ENCODE peak calls at places on chromosome 3, in five cellular contexts. One of them, this sample, is unnamed.

GRCh38 chr3:137792633-137793271 is 28.6 kb downstream of the SOX14 start:
- DNase-seq in NT2/D1: no peak
- DNase-seq in HepG2: peak
- DNase-seq in SK-N-SH: peak
- DNase-seq in GM12878: no peak
- DNase-seq in this sample: peak

GRCh38 chr3:28800203-28800602 is 451.6 kb upstream of the AZI2 start:
- DNase-seq in NT2/D1: no peak
- DNase-seq in HepG2: no peak
- DNase-seq in SK-N-SH: no peak
- DNase-seq in GM12878: no peak
- DNase-seq in this sample: no peak

GRCh38 chr3:56136514-56136913 is 331.8 kb downstream of the ERC2 start:
- DNase-seq in NT2/D1: no peak
- DNase-seq in HepG2: no peak
- DNase-seq in SK-N-SH: no peak
- DNase-seq in GM12878: no peak
- DNase-seq in this sample: no peak

GRCh38 chr3:111809196-111809595 is 49.9 kb upstream of the PHLDB2 start:
- DNase-seq in NT2/D1: no peak
- DNase-seq in HepG2: peak
- DNase-seq in SK-N-SH: no peak
- DNase-seq in GM12878: no peak
- DNase-seq in this sample: no peak

GRCh38 chr3:155407331-155407730 is 113.8 kb upstream of the STRIT1 start:
- DNase-seq in NT2/D1: no peak
- DNase-seq in HepG2: no peak
- DNase-seq in SK-N-SH: no peak
- DNase-seq in GM12878: no peak
- DNase-seq in this sample: no peak

GRCh38 chr3:59341441-59341840 is 291.6 kb upstream of the CFAP20DC start:
- DNase-seq in NT2/D1: no peak
- DNase-seq in HepG2: no peak
- DNase-seq in SK-N-SH: no peak
- DNase-seq in GM12878: no peak
- DNase-seq in this sample: no peak

GRCh38 chr3:39317571-39318169 is 11.8 kb upstream of the CCR8 start:
- DNase-seq in NT2/D1: no peak
- DNase-seq in HepG2: peak
- DNase-seq in SK-N-SH: no peak
- DNase-seq in GM12878: no peak
- DNase-seq in this sample: no peak

GRCh38 chr3:176961916-176962315 is 235.4 kb downstream of the TBL1XR1 start:
- DNase-seq in NT2/D1: peak
- DNase-seq in HepG2: no peak
- DNase-seq in SK-N-SH: no peak
- DNase-seq in GM12878: no peak
- DNase-seq in this sample: no peak

GRCh38 chr3:147507638-147508286 is 98.6 kb downstream of the ZIC1 start:
- DNase-seq in NT2/D1: no peak
- DNase-seq in HepG2: no peak
- DNase-seq in SK-N-SH: no peak
- DNase-seq in GM12878: no peak
- DNase-seq in this sample: no peak

GRCh38 chr3:4614927-4615326 is 121.8 kb downstream of the ITPR1 start:
- DNase-seq in NT2/D1: no peak
- DNase-seq in HepG2: no peak
- DNase-seq in SK-N-SH: no peak
- DNase-seq in GM12878: no peak
- DNase-seq in this sample: no peak

GRCh38 chr3:17116007-17116659 is 231.4 kb downstream of the PLCL2 start:
- DNase-seq in NT2/D1: no peak
- DNase-seq in HepG2: no peak
- DNase-seq in SK-N-SH: no peak
- DNase-seq in GM12878: no peak
- DNase-seq in this sample: no peak

GRCh38 chr3:41202834-41203345 is 3.6 kb downstream of the CTNNB1 start:
- DNase-seq in NT2/D1: no peak
- DNase-seq in HepG2: peak
- DNase-seq in SK-N-SH: peak
- DNase-seq in GM12878: no peak
- DNase-seq in this sample: no peak

GRCh38 chr3:71254251-71254650 is 329.3 kb downstream of the FOXP1 start:
- DNase-seq in NT2/D1: no peak
- DNase-seq in HepG2: peak
- DNase-seq in SK-N-SH: no peak
- DNase-seq in GM12878: no peak
- DNase-seq in this sample: no peak

GRCh38 chr3:53978386-53978785 is 86.7 kb upstream of the SELENOK start:
- DNase-seq in NT2/D1: no peak
- DNase-seq in HepG2: no peak
- DNase-seq in SK-N-SH: no peak
- DNase-seq in GM12878: no peak
- DNase-seq in this sample: no peak

GRCh38 chr3:13171704-13172643 is 98.7 kb upstream of the IQSEC1 start:
- DNase-seq in NT2/D1: no peak
- DNase-seq in HepG2: no peak
- DNase-seq in SK-N-SH: no peak
- DNase-seq in GM12878: no peak
- DNase-seq in this sample: no peak

GRCh38 chr3:105812194-105812586 is 56.6 kb downstream of the CBLB start:
- DNase-seq in NT2/D1: no peak
- DNase-seq in HepG2: no peak
- DNase-seq in SK-N-SH: no peak
- DNase-seq in GM12878: no peak
- DNase-seq in this sample: no peak

GRCh38 chr3:173275740-173276139 is 121.8 kb upstream of the NLGN1 start:
- DNase-seq in NT2/D1: peak
- DNase-seq in HepG2: peak
- DNase-seq in SK-N-SH: no peak
- DNase-seq in GM12878: no peak
- DNase-seq in this sample: peak

GRCh38 chr3:180246688-180247195 is 210.0 kb upstream of the PEX5L start:
- DNase-seq in NT2/D1: no peak
- DNase-seq in HepG2: no peak
- DNase-seq in SK-N-SH: no peak
- DNase-seq in GM12878: no peak
- DNase-seq in this sample: no peak

GRCh38 chr3:113166719-113167492 is 44.5 kb upstream of the BOC start:
- DNase-seq in NT2/D1: no peak
- DNase-seq in HepG2: no peak
- DNase-seq in SK-N-SH: peak
- DNase-seq in GM12878: no peak
- DNase-seq in this sample: no peak

GRCh38 chr3:37183976-37184375 is 9.6 kb upstream of the LRRFIP2 start:
- DNase-seq in NT2/D1: no peak
- DNase-seq in HepG2: no peak
- DNase-seq in SK-N-SH: no peak
- DNase-seq in GM12878: no peak
- DNase-seq in this sample: no peak

GRCh38 chr3:98980915-98981596 is 79.6 kb upstream of the DCBLD2 start:
- DNase-seq in NT2/D1: no peak
- DNase-seq in HepG2: no peak
- DNase-seq in SK-N-SH: no peak
- DNase-seq in GM12878: peak
- DNase-seq in this sample: peak

GRCh38 chr3:197533396-197534347 is 22.1 kb downstream of the BDH1 start:
- DNase-seq in NT2/D1: no peak
- DNase-seq in HepG2: no peak
- DNase-seq in SK-N-SH: no peak
- DNase-seq in GM12878: no peak
- DNase-seq in this sample: no peak
- TF ChIP-seq YY1 in NT2/D1: no peak
- TF ChIP-seq YY1 in HepG2: no peak
- TF ChIP-seq YY1 in SK-N-SH: no peak
- TF ChIP-seq YY1 in GM12878: no peak
- TF ChIP-seq YY1 in this sample: no peak

DNA sequence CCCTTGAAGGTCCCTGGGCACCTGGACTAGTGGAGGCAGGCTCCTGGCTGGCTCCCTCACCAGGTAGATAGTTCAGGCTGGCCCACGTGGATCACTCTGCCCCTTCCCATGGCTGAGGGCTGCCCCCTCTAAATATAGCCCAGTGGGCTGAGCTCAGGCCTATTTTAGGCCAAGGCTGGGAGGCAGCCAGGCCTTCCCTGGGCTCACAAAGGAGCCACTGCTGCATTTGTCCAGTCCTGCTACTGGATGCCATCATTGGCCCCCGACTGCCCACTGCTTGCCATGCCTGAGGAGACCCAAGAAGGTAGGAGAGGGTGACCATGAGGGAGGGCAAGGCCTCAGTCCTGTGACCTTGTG is at the start of gene LSMEM2:
- DNase-seq in NT2/D1: no peak
- DNase-seq in HepG2: no peak
- DNase-seq in SK-N-SH: no peak
- DNase-seq in GM12878: no peak
- DNase-seq in this sample: no peak
- TF ChIP-seq YY1 in NT2/D1: no peak
- TF ChIP-seq YY1 in HepG2: no peak
- TF ChIP-seq YY1 in SK-N-SH: no peak
- TF ChIP-seq YY1 in GM12878: no peak
- TF ChIP-seq YY1 in this sample: no peak

DNA sequence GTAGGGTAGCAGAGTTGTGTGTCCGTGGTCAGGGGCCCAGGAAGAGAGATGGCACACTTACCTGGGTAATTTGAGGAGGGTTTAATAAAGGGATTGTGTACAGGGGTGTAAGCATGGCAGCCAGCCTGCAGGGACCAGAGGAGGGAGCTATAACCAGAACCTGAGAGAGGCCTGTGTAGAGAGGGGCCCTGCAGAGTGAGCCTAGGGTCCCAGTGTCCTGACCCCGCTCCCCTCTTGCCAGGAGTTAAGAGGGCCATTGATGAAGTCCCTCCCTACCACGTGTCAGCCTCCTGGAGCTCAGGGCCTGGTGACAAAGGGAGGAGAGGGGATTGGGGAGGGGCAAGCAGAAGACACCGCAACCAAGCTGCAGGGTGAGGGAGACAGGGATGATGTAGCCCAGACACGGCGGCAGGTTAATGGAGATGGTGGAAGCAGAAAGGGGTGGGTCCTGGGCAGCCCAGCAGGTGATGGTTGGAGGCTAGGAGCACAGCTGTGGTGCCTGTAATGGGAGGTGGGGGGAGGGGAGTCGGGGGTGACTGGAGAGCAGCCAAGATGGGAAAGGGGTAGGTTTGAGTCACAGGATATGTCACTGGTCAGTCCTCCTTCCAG is 165.4 kb upstream of the TOPAZ1 start:
- DNase-seq in NT2/D1: no peak
- DNase-seq in HepG2: no peak
- DNase-seq in SK-N-SH: no peak
- DNase-seq in GM12878: no peak
- DNase-seq in this sample: no peak
- TF ChIP-seq YY1 in NT2/D1: no peak
- TF ChIP-seq YY1 in HepG2: no peak
- TF ChIP-seq YY1 in SK-N-SH: no peak
- TF ChIP-seq YY1 in GM12878: no peak
- TF ChIP-seq YY1 in this sample: no peak

GRCh38 chr3:126399348-126399730 is 4.6 kb downstream of the CFAP100 start:
- DNase-seq in NT2/D1: no peak
- DNase-seq in HepG2: no peak
- DNase-seq in SK-N-SH: no peak
- DNase-seq in GM12878: peak
- DNase-seq in this sample: no peak
- TF ChIP-seq YY1 in NT2/D1: no peak
- TF ChIP-seq YY1 in HepG2: no peak
- TF ChIP-seq YY1 in SK-N-SH: no peak
- TF ChIP-seq YY1 in GM12878: no peak
- TF ChIP-seq YY1 in this sample: no peak

GRCh38 chr3:8663177-8664061 is 18.8 kb upstream of the SSUH2 start:
- DNase-seq in NT2/D1: peak
- DNase-seq in HepG2: peak
- DNase-seq in SK-N-SH: peak
- DNase-seq in GM12878: peak
- DNase-seq in this sample: peak
- TF ChIP-seq YY1 in NT2/D1: no peak
- TF ChIP-seq YY1 in HepG2: no peak
- TF ChIP-seq YY1 in SK-N-SH: no peak
- TF ChIP-seq YY1 in GM12878: peak
- TF ChIP-seq YY1 in this sample: no peak

DNA sequence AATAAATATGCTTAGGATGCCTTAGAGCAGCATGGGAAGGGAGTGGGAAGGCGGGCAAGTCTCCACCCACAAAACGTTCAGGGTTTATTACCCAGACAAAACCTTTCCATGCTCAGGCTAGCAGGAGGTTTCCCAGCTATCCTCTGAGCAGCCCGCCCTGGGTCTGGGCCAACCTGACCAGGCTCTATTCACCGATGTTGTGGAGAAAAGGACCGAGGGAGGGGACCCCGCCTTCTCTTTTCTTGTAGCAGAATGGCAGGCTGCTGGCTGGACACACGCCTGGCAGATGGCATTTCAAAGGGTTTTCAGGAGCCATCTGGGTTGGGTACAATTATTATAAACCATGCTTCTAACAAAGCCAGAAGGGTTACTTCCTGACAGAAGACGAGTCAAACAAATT is 540.9 kb downstream of the MAGI1 start:
- DNase-seq in NT2/D1: no peak
- DNase-seq in HepG2: no peak
- DNase-seq in SK-N-SH: peak
- DNase-seq in GM12878: no peak
- DNase-seq in this sample: no peak
- TF ChIP-seq YY1 in NT2/D1: no peak
- TF ChIP-seq YY1 in HepG2: no peak
- TF ChIP-seq YY1 in SK-N-SH: no peak
- TF ChIP-seq YY1 in GM12878: no peak
- TF ChIP-seq YY1 in this sample: no peak

GRCh38 chr3:115552007-115552406 is 71.3 kb upstream of the GAP43 start:
- DNase-seq in NT2/D1: no peak
- DNase-seq in HepG2: no peak
- DNase-seq in SK-N-SH: no peak
- DNase-seq in GM12878: no peak
- DNase-seq in this sample: no peak
- TF ChIP-seq YY1 in NT2/D1: no peak
- TF ChIP-seq YY1 in HepG2: no peak
- TF ChIP-seq YY1 in SK-N-SH: no peak
- TF ChIP-seq YY1 in GM12878: no peak
- TF ChIP-seq YY1 in this sample: no peak